ENCODE peak calls at places on chromosome 13, in five cellular contexts. One of them, this sample, is unnamed.
A peak's percentile ranks its signal among the peaks of the same experiment; 100 is the strongest.

GRCh38 chr13:93690139-93690538 is 463.5 kb downstream of the GPC6 start:
- DNase-seq in activated T-helper 1 cell treated with anti-CD3 and anti-CD28 coated beads, Interleukin-2, amount 50 U/mL, for 16 hours: no peak
- DNase-seq in type B pancreatic cell: no peak
- DNase-seq in activated CD4-positive, alpha-beta T cell treated with anti-CD3 and anti-CD28 coated beads for 36 hours: peak; percentile 4
- DNase-seq in AML-193: no peak
- DNase-seq in this sample: no peak

GRCh38 chr13:44487989-44488388 is 88.1 kb downstream of the TSC22D1 start:
- DNase-seq in activated T-helper 1 cell treated with anti-CD3 and anti-CD28 coated beads, Interleukin-2, amount 50 U/mL, for 16 hours: no peak
- DNase-seq in activated CD4-positive, alpha-beta T cell treated with anti-CD3 and anti-CD28 coated beads for 36 hours: no peak
- DNase-seq in type B pancreatic cell: no peak
- DNase-seq in AML-193: no peak
- DNase-seq in this sample: no peak

GRCh38 chr13:99432637-99433542 is 68.4 kb upstream of the TM9SF2 start:
- DNase-seq in activated CD4-positive, alpha-beta T cell treated with anti-CD3 and anti-CD28 coated beads for 36 hours: peak; percentile 95
- DNase-seq in AML-193: peak; percentile 62
- DNase-seq in activated T-helper 1 cell treated with anti-CD3 and anti-CD28 coated beads, Interleukin-2, amount 50 U/mL, for 16 hours: peak; percentile 76
- DNase-seq in type B pancreatic cell: no peak
- DNase-seq in this sample: no peak

GRCh38 chr13:110914293-110915056 is 394 bp downstream of the ANKRD10 start:
- DNase-seq in activated T-helper 1 cell treated with anti-CD3 and anti-CD28 coated beads, Interleukin-2, amount 50 U/mL, for 16 hours: peak; percentile 58
- DNase-seq in AML-193: peak; percentile 67
- DNase-seq in activated CD4-positive, alpha-beta T cell treated with anti-CD3 and anti-CD28 coated beads for 36 hours: peak; percentile 86
- DNase-seq in type B pancreatic cell: peak; percentile 86
- DNase-seq in this sample: peak; percentile 93

GRCh38 chr13:101424381-101425155 is 8.3 kb upstream of the NALCN start:
- DNase-seq in activated T-helper 1 cell treated with anti-CD3 and anti-CD28 coated beads, Interleukin-2, amount 50 U/mL, for 16 hours: no peak
- DNase-seq in activated CD4-positive, alpha-beta T cell treated with anti-CD3 and anti-CD28 coated beads for 36 hours: no peak
- DNase-seq in AML-193: no peak
- DNase-seq in type B pancreatic cell: no peak
- DNase-seq in this sample: no peak

GRCh38 chr13:97249797-97250495 is 27.8 kb downstream of the MBNL2 start:
- DNase-seq in AML-193: no peak
- DNase-seq in activated T-helper 1 cell treated with anti-CD3 and anti-CD28 coated beads, Interleukin-2, amount 50 U/mL, for 16 hours: no peak
- DNase-seq in type B pancreatic cell: no peak
- DNase-seq in activated CD4-positive, alpha-beta T cell treated with anti-CD3 and anti-CD28 coated beads for 36 hours: no peak
- DNase-seq in this sample: no peak

GRCh38 chr13:106373989-106374572 is 161.4 kb downstream of the EFNB2 start:
- DNase-seq in activated T-helper 1 cell treated with anti-CD3 and anti-CD28 coated beads, Interleukin-2, amount 50 U/mL, for 16 hours: no peak
- DNase-seq in activated CD4-positive, alpha-beta T cell treated with anti-CD3 and anti-CD28 coated beads for 36 hours: peak; percentile 38
- DNase-seq in type B pancreatic cell: no peak
- DNase-seq in AML-193: no peak
- DNase-seq in this sample: no peak

GRCh38 chr13:109152311-109152820 is 523.0 kb downstream of the MYO16 start:
- DNase-seq in activated CD4-positive, alpha-beta T cell treated with anti-CD3 and anti-CD28 coated beads for 36 hours: no peak
- DNase-seq in type B pancreatic cell: no peak
- DNase-seq in activated T-helper 1 cell treated with anti-CD3 and anti-CD28 coated beads, Interleukin-2, amount 50 U/mL, for 16 hours: no peak
- DNase-seq in AML-193: no peak
- DNase-seq in this sample: no peak

This sample was measured in Karpas-422.